ENCODE peak calls at places on chromosomes 5 and 9, in five cellular contexts. K is HT-29, P is H1, F is brain microvascular endothelial cell, G is bronchial epithelial cell. M is an unnamed sample.

GRCh38 chr9:21688108-21689102 is 114.0 kb upstream of the MTAP start:
- DNase-seq in K (peak), P (no peak), F (peak), G (peak), M (peak)

GRCh38 chr5:157215826-157216167 is 35.2 kb downstream of the ITK start:
- DNase-seq in F (no peak), P (no peak), K (no peak), G (no peak), M (no peak)

GRCh38 chr5:107100121-107100520 is 570.6 kb downstream of the EFNA5 start:
- DNase-seq in G (no peak), P (no peak), F (no peak), K (no peak), M (no peak)

GRCh38 chr5:87069974-87070608 is 197.6 kb upstream of the RASA1 start:
- DNase-seq in K (peak), G (peak), F (peak), P (no peak), M (peak)

GRCh38 chr5:154365823-154366222 is 80.0 kb upstream of the SAP30L start:
- DNase-seq in P (no peak), F (peak), G (peak), K (no peak), M (no peak)

GRCh38 chr5:61348437-61348836 is 16.4 kb downstream of the ZSWIM6 start:
- DNase-seq in G (no peak), K (no peak), F (no peak), P (no peak), M (no peak)

GRCh38 chr5:125326114-125326513 is 579.7 kb upstream of the ZNF608 start:
- DNase-seq in K (peak), F (peak), G (peak), P (no peak), M (no peak)

GRCh38 chr5:126538579-126538978 is 56.4 kb downstream of the ALDH7A1 start:
- DNase-seq in P (no peak), F (no peak), K (peak), G (no peak), M (no peak)

GRCh38 chr5:19910131-19910530 is 77.9 kb downstream of the CDH18 start:
- DNase-seq in G (no peak), K (no peak), P (no peak), F (no peak), M (no peak)

GRCh38 chr5:9820696-9821449 is 190.7 kb upstream of the TAS2R1 start:
- DNase-seq in F (no peak), P (no peak), K (no peak), G (no peak), M (no peak)

GRCh38 chr5:102860035-102860434 is 104.9 kb downstream of the PAM start:
- DNase-seq in G (no peak), P (no peak), F (no peak), K (no peak), M (no peak)

GRCh38 chr9:89177021-89177400 is 1.6 kb downstream of the SHC3 start:
- DNase-seq in F (peak), K (no peak), P (no peak), G (no peak), M (no peak)

GRCh38 chr5:176547811-176548210 is 1.3 kb upstream of the CDHR2 start:
- DNase-seq in G (peak), F (no peak), K (peak), P (no peak), M (no peak)

GRCh38 chr5:147822686-147823491 is 8.6 kb downstream of the SPINK1 start:
- DNase-seq in K (peak), P (no peak), F (peak), G (peak), M (peak)

GRCh38 chr5:9829621-9830020 is 199.5 kb upstream of the TAS2R1 start:
- DNase-seq in P (no peak), F (no peak), K (no peak), G (peak), M (no peak)

GRCh38 chr5:124935060-124935459 is 188.6 kb upstream of the ZNF608 start:
- DNase-seq in P (no peak), F (no peak), K (no peak), G (no peak), M (no peak)

GRCh38 chr5:69414885-69415583 is at the start of gene MARVELD2:
- DNase-seq in P (peak), G (peak), F (peak), K (peak), M (peak)

GRCh38 chr5:66285343-66285942 is 141.3 kb downstream of the SREK1 start:
- DNase-seq in F (no peak), G (no peak), P (no peak), K (no peak), M (no peak)

GRCh38 chr5:16582081-16582480 is 34.7 kb downstream of the RETREG1 start:
- DNase-seq in K (no peak), P (no peak), F (no peak), G (peak), M (no peak)

GRCh38 chr5:154395407-154396106 is 50.2 kb upstream of the SAP30L start:
- DNase-seq in K (peak), G (peak), F (no peak), P (no peak), M (no peak)

GRCh38 chr5:180027449-180028089 is 44.0 kb downstream of the RNF130 start:
- DNase-seq in F (no peak), K (no peak), G (no peak), P (no peak), M (no peak)

GRCh38 chr5:170266570-170267379 is 30.8 kb downstream of the LCP2 start:
- DNase-seq in P (peak), K (no peak), G (no peak), F (no peak), M (no peak)

GRCh38 chr9:35935261-35935660 is 22.7 kb downstream of the OR2S2 start:
- DNase-seq in P (no peak), F (peak), G (peak), K (no peak), M (no peak)

GRCh38 chr9:135485832-135486231 is 6.2 kb downstream of the PPP1R26 start:
- DNase-seq in F (no peak), K (no peak), P (no peak), G (no peak), M (no peak)

M was measured in pons.